ENCODE peak calls at places on chromosomes 11 and 22, in six cellular contexts. E, M, Q, G, U and N are unnamed samples.

GRCh38 chr11:113553235-113553634 is 78.0 kb upstream of the DRD2 start:
- DNase-seq in E (no peak), M (no peak), G (no peak), Q (no peak), U (no peak), N (no peak)

GRCh38 chr22:29016067-29016938 is 45.3 kb downstream of the C22orf31 start:
- DNase-seq in M (no peak), Q (no peak), E (no peak), G (no peak), U (peak; percentile 8), N (no peak)

GRCh38 chr22:43017525-43018290 is 2.8 kb upstream of the PACSIN2 start:
- DNase-seq in G (no peak), Q (no peak), U (no peak), M (no peak), E (no peak), N (no peak)

GRCh38 chr11:40032331-40032730 is 1427.1 kb downstream of the LRRC4C start:
- DNase-seq in G (no peak), U (no peak), M (no peak), E (no peak), Q (no peak), N (no peak)

GRCh38 chr22:22401381-22401780 is 107.2 kb downstream of the ZNF280B start:
- DNase-seq in E (no peak), G (no peak), M (no peak), U (no peak), Q (no peak), N (no peak)

GRCh38 chr22:24146190-24146616 is 35.1 kb upstream of the SUSD2 start:
- DNase-seq in U (no peak), Q (peak; percentile 50), G (peak; percentile 66), M (peak; percentile 58), E (peak; percentile 84), N (peak; percentile 53)

GRCh38 chr11:117462183-117462574 is 134.5 kb downstream of the CEP164 start:
- DNase-seq in U (no peak), M (no peak), Q (no peak), E (no peak), G (no peak), N (no peak)

GRCh38 chr11:103888541-103888951 is 147.9 kb upstream of the DDI1 start:
- DNase-seq in Q (no peak), G (no peak), M (no peak), E (no peak), U (no peak), N (no peak)

GRCh38 chr22:27438271-27438980 is 363.1 kb downstream of the MN1 start:
- DNase-seq in G (no peak), M (peak; percentile 73), E (no peak), U (no peak), Q (peak; percentile 75), N (no peak)
- TF ChIP-seq POLR2AphosphoS5 in G (no peak), M (no peak), E (no peak), U (no peak), Q (no peak), N (no peak)

DNA sequence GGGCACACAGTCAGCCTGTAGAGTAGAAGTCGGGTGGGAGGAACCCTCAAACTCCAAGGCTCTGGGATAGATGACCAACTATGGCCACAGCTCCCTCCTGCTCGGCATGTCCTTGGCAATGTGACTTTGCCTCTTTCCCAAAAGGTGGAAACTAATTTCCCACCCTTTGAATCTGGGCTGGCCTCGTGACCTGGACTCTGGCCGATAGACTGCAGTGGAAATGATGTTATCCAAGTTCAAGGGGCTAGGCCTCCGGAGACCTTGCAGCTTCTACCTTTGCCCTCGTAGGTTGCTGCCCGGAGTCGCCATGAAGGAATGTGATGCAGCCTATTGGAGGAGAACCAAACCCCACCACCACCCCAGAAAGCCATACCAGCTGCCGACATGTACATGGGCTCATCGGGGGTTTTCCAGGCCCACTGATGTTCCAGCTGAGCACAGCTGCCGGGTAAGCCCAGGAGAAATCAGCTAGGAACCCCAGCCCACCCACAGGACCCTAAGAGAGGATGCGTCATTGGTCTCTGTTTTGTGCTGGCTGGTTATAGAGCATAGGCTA is 30.4 kb downstream of the KCNJ4 start:
- DNase-seq in Q (no peak), U (no peak), E (no peak), M (no peak), G (no peak), N (no peak)
- TF ChIP-seq POLR2AphosphoS5 in Q (no peak), U (no peak), E (no peak), M (no peak), G (no peak), N (no peak)

GRCh38 chr11:85947431-85948272 is 92.5 kb downstream of the CCDC83 start:
- DNase-seq in U (no peak), M (no peak), E (no peak), Q (no peak), G (no peak), N (no peak)
- TF ChIP-seq POLR2AphosphoS5 in U (no peak), M (no peak), E (no peak), Q (peak; percentile 0), G (no peak), N (no peak)

GRCh38 chr11:57345555-57346151 is 7.5 kb downstream of the P2RX3 start:
- DNase-seq in E (peak; percentile 84), M (peak; percentile 85), G (peak; percentile 57), Q (peak; percentile 86), U (no peak), N (peak; percentile 59)
- TF ChIP-seq POLR2AphosphoS5 in E (no peak), M (no peak), G (no peak), Q (no peak), U (no peak), N (no peak)

DNA sequence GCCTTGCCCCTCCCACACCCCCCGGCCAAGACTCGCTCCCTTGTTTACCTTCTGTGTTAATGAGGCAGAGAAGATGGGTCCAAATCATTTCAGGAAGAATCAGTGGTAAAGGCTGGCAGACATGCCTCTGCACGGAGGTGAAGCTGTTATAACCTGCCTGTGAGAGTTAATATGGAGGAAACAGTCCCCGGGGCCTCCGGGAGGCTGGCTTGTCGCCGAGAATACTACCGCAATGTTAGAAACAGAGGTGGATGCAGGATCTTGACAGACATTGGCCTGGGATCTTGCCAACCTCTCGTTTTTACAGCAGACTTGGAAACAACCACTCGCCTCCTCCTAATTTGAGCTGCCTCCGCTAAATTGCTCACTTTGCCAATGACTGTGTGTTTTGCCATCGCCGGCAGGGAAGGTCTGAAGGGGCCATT is 45.6 kb downstream of the TIMP3 start:
- DNase-seq in Q (no peak), M (no peak), G (no peak), E (no peak), U (no peak), N (no peak)
- TF ChIP-seq POLR2AphosphoS5 in Q (no peak), M (no peak), G (no peak), E (no peak), U (no peak), N (no peak)

GRCh38 chr22:27777128-27777527 is 24.4 kb downstream of the MN1 start:
- DNase-seq in Q (no peak), M (no peak), U (no peak), G (no peak), E (no peak), N (no peak)

GRCh38 chr22:27778299-27779090 is 23.1 kb downstream of the MN1 start:
- DNase-seq in M (no peak), G (no peak), U (no peak), Q (no peak), E (no peak), N (no peak)

GRCh38 chr22:27782065-27782464 is 19.5 kb downstream of the MN1 start:
- DNase-seq in G (no peak), Q (no peak), E (no peak), M (no peak), U (no peak), N (no peak)

GRCh38 chr22:27779650-27780049 is 21.9 kb downstream of the MN1 start:
- DNase-seq in Q (no peak), E (no peak), G (no peak), U (no peak), M (no peak), N (no peak)

GRCh38 chr22:27780161-27780575 is 21.4 kb downstream of the MN1 start:
- DNase-seq in Q (no peak), G (no peak), E (no peak), M (no peak), U (no peak), N (no peak)
- TF ChIP-seq POLR2AphosphoS5 in Q (no peak), G (no peak), E (no peak), M (no peak), U (no peak), N (no peak)

GRCh38 chr11:11057472-11057854 is 199.6 kb upstream of the ZBED5 start:
- DNase-seq in Q (no peak), E (no peak), M (no peak), U (no peak), G (no peak), N (no peak)
- TF ChIP-seq POLR2AphosphoS5 in Q (no peak), E (no peak), M (no peak), U (no peak), G (no peak), N (no peak)

GRCh38 chr11:130624946-130625345 is 176.5 kb downstream of the ADAMTS15 start:
- DNase-seq in M (no peak), U (no peak), Q (no peak), E (no peak), G (no peak), N (no peak)

GRCh38 chr11:130625907-130626306 is 177.5 kb downstream of the ADAMTS15 start:
- DNase-seq in E (no peak), U (no peak), M (no peak), G (no peak), Q (no peak), N (no peak)

GRCh38 chr11:130620566-130620965 is 172.1 kb downstream of the ADAMTS15 start:
- DNase-seq in E (no peak), U (no peak), M (no peak), Q (no peak), G (no peak), N (no peak)

GRCh38 chr11:130622126-130622525 is 173.7 kb downstream of the ADAMTS15 start:
- DNase-seq in Q (no peak), M (no peak), U (no peak), E (no peak), G (no peak), N (no peak)

DNA sequence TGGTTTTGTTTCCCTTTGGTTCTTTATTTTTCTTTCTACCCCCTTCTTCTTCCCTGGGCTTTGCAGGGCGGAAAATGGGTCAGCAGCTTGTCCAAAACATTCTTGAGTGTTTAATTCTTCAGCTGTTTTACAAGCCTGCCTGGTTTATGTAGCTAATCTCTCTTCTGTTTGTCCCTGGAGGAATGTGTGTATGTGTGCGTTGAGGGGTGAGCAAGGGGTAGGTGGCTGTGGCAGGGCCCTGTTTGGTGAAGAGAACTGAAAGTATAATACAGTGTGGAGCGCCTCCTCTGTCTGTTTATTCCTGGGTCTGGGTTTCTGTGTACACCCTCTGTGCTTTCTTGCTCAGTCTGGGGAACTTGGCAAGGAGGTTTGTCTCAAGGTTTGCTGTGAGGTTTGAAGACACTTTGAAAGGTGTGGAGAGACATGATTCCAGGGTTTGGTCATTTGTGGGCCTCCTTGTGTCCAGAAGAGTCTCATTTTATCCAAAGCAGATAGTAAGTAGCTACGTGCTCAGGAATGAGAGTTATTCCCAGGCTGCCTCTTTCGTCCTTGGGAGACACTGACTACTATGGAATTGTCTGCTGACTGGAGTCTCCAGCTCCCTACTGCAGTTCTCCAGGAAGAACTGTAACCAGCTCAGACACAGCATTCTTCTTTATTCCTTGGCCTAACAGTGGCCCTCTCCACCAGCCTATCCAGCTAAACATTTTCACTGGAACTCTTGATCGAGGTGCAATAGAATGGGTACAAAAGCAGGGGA is 175.6 kb downstream of the ADAMTS15 start:
- DNase-seq in E (no peak), U (no peak), Q (no peak), G (no peak), M (no peak), N (no peak)
- TF ChIP-seq POLR2AphosphoS5 in E (peak; percentile 45), U (no peak), Q (no peak), G (no peak), M (no peak), N (no peak)

GRCh38 chr22:31944700-31945477 is 554 bp downstream of the YWHAH start:
- DNase-seq in G (peak; percentile 37), E (peak; percentile 60), M (peak; percentile 52), U (no peak), Q (peak; percentile 82), N (peak; percentile 43)
- TF ChIP-seq POLR2AphosphoS5 in G (no peak), E (no peak), M (no peak), U (no peak), Q (no peak), N (no peak)